ENCODE peak calls at places on chromosomes 11 and 22, in ten cellular contexts. A, X, G, E, Y, O, P, D, W and H are unnamed samples.

GRCh38 chr11:115168229-115168671 is 336.0 kb downstream of the CADM1 start:
- DNase-seq in A (peak; percentile 8), X (no peak), G (no peak), E (no peak), Y (no peak), O (no peak), P (no peak), D (no peak), W (no peak), H (no peak)

GRCh38 chr22:40922484-40923303 is 28.5 kb upstream of the RBX1 start:
- DNase-seq in A (peak; percentile 13), X (no peak), G (no peak), E (peak; percentile 82), Y (peak; percentile 52), O (no peak), P (no peak), D (peak; percentile 83), W (peak; percentile 56), H (peak; percentile 15)

GRCh38 chr22:36386900-36387663 is 685 bp downstream of the MYH9 start:
- DNase-seq in A (no peak), X (peak; percentile 93), G (peak; percentile 28), E (no peak), Y (peak; percentile 69), O (no peak), P (peak; percentile 67), D (no peak), W (peak; percentile 66), H (no peak)

GRCh38 chr11:68282141-68282860 is 10.5 kb upstream of the C11orf24 start:
- DNase-seq in A (peak; percentile 22), X (peak; percentile 55), G (no peak), E (no peak), Y (peak; percentile 66), O (no peak), P (no peak), D (no peak), W (peak; percentile 79), H (no peak)

GRCh38 chr11:65069217-65069616 is 10.9 kb upstream of the NAALADL1 start:
- DNase-seq in A (no peak), X (no peak), G (no peak), E (peak; percentile 40), Y (no peak), O (no peak), P (no peak), D (no peak), W (no peak), H (no peak)

GRCh38 chr11:80315263-80315662 is 874.4 kb upstream of the TENM4 start:
- DNase-seq in A (peak; percentile 50), X (no peak), G (no peak), E (no peak), Y (no peak), O (no peak), P (no peak), D (no peak), W (no peak), H (no peak)

GRCh38 chr11:44823920-44824704 is 97.3 kb downstream of the TSPAN18 start:
- DNase-seq in A (no peak), X (no peak), G (peak; percentile 67), E (no peak), Y (no peak), O (no peak), P (no peak), D (no peak), W (no peak), H (peak; percentile 56)

GRCh38 chr22:35539910-35540599 is 576 bp upstream of the RASD2 start:
- DNase-seq in A (peak; percentile 44), X (peak; percentile 76), G (peak; percentile 66), E (no peak), Y (peak; percentile 95), O (peak; percentile 59), P (no peak), D (no peak), W (peak; percentile 93), H (peak; percentile 52)

GRCh38 chr22:37752189-37753061 is 55.3 kb upstream of the GCAT start:
- DNase-seq in A (peak; percentile 82), X (peak; percentile 88), G (no peak), E (peak; percentile 98), Y (no peak), O (peak; percentile 42), P (peak; percentile 94), D (peak; percentile 99), W (no peak), H (peak; percentile 30)

DNA sequence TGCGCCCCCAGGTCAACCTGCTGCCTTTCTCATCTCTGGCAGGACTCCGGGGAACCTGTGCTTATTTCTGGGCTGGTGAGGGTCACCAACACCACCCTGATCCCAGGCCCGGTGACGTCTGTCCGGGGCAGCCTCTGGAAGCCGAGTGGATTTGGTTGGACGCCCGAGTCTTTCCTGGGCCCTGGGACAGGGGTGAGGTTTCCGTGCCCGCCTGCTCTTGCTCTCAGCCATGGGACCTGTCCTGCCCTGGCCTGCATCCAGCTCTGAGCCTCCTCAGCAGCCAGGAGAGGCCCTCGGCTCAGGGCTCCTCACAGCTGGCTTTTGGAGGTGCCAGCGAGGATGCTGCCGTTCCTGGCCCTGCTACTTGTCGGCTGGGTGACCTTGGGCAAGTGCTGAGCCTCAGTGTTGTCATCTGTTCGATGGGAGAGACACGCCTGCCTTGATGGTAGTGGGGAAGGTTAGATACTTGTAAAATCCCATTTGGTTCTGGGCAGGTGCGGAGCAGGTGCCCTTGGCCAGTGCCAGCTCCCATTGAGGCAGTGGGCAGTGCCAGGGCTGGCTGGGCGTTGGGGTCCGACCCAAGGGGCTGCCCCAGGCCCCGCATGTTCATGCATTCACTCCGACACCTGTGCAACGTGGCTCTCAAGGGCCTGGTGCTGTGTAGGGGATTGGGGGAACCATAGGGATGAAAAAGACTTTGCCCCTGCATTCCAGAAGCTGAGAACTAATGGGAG is 58.9 kb upstream of the THY1 start:
- DNase-seq in A (no peak), X (peak; percentile 43), G (no peak), E (no peak), Y (no peak), O (no peak), P (peak; percentile 47), D (no peak), W (no peak), H (no peak)
- TF ChIP-seq CTCF in A (peak; percentile 54), X (no peak), G (no peak), E (no peak), Y (no peak), O (no peak), P (no peak), D (no peak), W (no peak), H (no peak)

GRCh38 chr11:118435893-118436624 is at the start of gene KMT2A:
- DNase-seq in A (peak; percentile 93), X (peak; percentile 97), G (peak; percentile 99), E (peak; percentile 97), Y (peak; percentile 96), O (peak; percentile 99), P (peak; percentile 96), D (peak; percentile 95), W (peak; percentile 94), H (peak; percentile 99)
- TF ChIP-seq CTCF in A (no peak), X (peak; percentile 97), G (no peak), E (no peak), Y (peak; percentile 85), O (no peak), P (peak; percentile 92), D (no peak), W (peak; percentile 99), H (no peak)

GRCh38 chr22:20550851-20551744 is 43.7 kb downstream of the MED15 start:
- DNase-seq in A (no peak), X (no peak), G (peak; percentile 25), E (peak; percentile 82), Y (peak; percentile 32), O (no peak), P (no peak), D (peak; percentile 78), W (peak; percentile 62), H (peak; percentile 44)

GRCh38 chr22:20552913-20553401 is 45.5 kb downstream of the MED15 start:
- DNase-seq in A (no peak), X (no peak), G (no peak), E (peak; percentile 78), Y (no peak), O (no peak), P (no peak), D (peak; percentile 59), W (no peak), H (no peak)

GRCh38 chr22:20552450-20552894 is 45.1 kb downstream of the MED15 start:
- DNase-seq in A (no peak), X (peak; percentile 72), G (no peak), E (peak; percentile 72), Y (no peak), O (no peak), P (no peak), D (peak; percentile 68), W (no peak), H (no peak)

GRCh38 chr22:20550057-20550817 is 42.8 kb downstream of the MED15 start:
- DNase-seq in A (no peak), X (no peak), G (no peak), E (peak; percentile 14), Y (no peak), O (no peak), P (no peak), D (no peak), W (no peak), H (no peak)

DNA sequence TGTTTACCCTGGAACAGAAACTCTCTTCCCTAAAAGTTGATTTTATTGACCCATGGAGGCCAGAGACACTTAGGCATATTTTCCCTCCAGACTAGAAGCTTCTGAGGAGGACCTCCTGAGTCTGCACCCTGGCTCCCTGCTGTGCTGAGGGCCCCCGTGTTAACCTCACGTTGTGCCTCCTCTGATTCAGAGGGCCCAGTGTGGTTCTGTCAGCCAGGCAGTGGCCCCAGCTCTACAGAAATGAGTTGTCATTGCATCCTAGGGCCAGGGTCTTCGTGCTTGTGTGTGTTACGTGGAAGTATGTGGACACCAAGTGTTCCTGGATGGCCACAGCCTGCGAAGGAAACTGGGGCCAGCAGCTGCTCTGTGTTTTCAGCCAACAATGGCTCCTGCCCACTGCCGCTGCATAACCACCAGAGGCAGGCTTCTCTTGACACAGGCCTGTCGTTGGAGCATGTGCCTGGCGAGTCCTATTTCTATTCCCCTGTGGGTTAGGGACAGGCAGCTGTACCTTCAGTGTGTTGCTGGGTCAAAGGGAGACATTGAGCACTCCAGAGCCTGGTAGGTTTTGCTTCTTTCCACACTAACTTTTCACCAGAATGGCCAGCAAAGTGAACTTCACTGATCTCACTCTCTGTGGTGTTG is 44.5 kb downstream of the MED15 start:
- DNase-seq in A (no peak), X (no peak), G (no peak), E (peak; percentile 34), Y (no peak), O (no peak), P (no peak), D (peak; percentile 47), W (no peak), H (no peak)
- TF ChIP-seq CTCF in A (no peak), X (no peak), G (no peak), E (peak; percentile 36), Y (no peak), O (peak; percentile 19), P (no peak), D (peak; percentile 58), W (no peak), H (peak; percentile 35)

DNA sequence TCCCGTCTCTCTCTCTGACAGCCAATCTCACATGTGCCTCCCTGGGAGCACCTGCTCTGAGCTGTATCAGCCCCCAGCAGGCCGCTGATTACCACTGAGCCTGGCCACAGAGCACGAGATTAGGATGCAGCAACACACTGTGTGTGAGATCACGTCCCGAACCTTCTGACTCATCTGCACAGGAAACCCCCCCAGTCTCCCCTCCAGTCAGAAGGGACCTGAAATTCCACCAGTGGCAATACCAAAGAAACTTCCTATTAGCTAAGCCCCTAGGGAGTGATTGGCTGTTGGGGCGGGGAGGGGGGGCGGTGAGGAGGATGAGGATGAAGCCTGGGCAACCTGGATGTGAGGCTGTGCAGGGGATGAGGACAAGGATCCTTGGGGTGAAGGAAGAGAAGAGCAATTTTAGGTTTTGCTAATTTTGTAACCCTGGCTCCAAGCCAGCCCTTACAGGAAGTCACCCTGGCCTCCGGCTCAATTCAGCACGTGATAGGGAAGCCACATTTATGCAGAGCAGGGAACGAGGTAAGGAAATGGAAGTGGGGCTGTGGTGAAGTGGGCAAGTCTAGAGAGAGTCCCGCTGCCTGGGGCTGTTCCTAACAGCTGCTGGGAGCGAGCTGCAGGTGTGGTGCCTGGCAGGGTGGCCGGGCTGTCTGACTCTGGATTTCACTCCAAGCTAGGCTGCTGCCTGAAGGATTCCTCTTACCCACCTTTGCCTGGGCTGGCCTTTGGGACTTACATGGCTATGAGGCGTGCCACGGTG is 1.9 kb downstream of the SLC43A3 start:
- DNase-seq in A (no peak), X (peak; percentile 86), G (no peak), E (peak; percentile 95), Y (peak; percentile 86), O (no peak), P (no peak), D (peak; percentile 89), W (peak; percentile 85), H (no peak)
- TF ChIP-seq CTCF in A (no peak), X (no peak), G (no peak), E (no peak), Y (no peak), O (no peak), P (no peak), D (no peak), W (no peak), H (no peak)